ENCODE peak calls at places on chromosome 11, in eight cellular contexts. S is CD8-positive, alpha-beta T cell; C is left ventricle myocardium inferior; U is brain microvascular endothelial cell; O is AG04450; I is CD8-positive, alpha-beta memory T cell; F is mesenchymal stem cell; B is cardiac muscle cell. D is an unnamed sample.

GRCh38 chr11:86802146-86802545 is 1.8 kb downstream of the PRSS23 start:
- DNase-seq in C (no peak), S (no peak), O (no peak), B (no peak), F (no peak), I (no peak), U (no peak), D (peak; percentile 60)

GRCh38 chr11:13343931-13344717 is 66.5 kb downstream of the BMAL1 start:
- DNase-seq in S (peak; percentile 73), B (peak; percentile 83), I (peak; percentile 49), U (peak; percentile 62), C (no peak), O (peak; percentile 47), F (peak; percentile 79), D (peak; percentile 64)

GRCh38 chr11:92473736-92474135 is 249.1 kb downstream of the FAT3 start:
- DNase-seq in B (peak; percentile 1), O (no peak), C (no peak), F (no peak), U (peak; percentile 14), S (no peak), I (no peak), D (peak; percentile 79)

GRCh38 chr11:123238297-123238696 is 43.2 kb upstream of the CLMP start:
- DNase-seq in I (no peak), F (no peak), B (peak; percentile 94), C (peak; percentile 32), S (no peak), U (no peak), O (no peak), D (no peak)

GRCh38 chr11:69122642-69123431 is 32.9 kb upstream of the SMIM38 start:
- DNase-seq in B (peak; percentile 69), F (peak; percentile 59), O (peak; percentile 33), U (peak; percentile 58), S (peak; percentile 59), C (peak; percentile 71), I (peak; percentile 64), D (peak; percentile 85)

GRCh38 chr11:113554531-113554930 is 79.3 kb upstream of the DRD2 start:
- DNase-seq in I (no peak), B (no peak), U (no peak), O (no peak), S (no peak), F (no peak), C (no peak), D (no peak)

GRCh38 chr11:694563-695331 is at the start of gene DEAF1:
- DNase-seq in U (peak; percentile 95), F (peak; percentile 97), I (peak; percentile 99), S (peak; percentile 99), O (peak; percentile 97), C (peak; percentile 98), B (peak; percentile 99), D (peak; percentile 94)

GRCh38 chr11:113796663-113797259 is 17.2 kb downstream of the CLDN25 start:
- DNase-seq in B (peak; percentile 52), S (peak; percentile 18), O (no peak), I (no peak), C (no peak), U (peak; percentile 58), F (peak; percentile 58), D (peak; percentile 40)

GRCh38 chr11:10459029-10459970 is 4.2 kb downstream of the AMPD3 start:
- DNase-seq in I (peak; percentile 69), O (no peak), C (no peak), U (no peak), B (peak; percentile 11), F (peak; percentile 60), S (peak; percentile 67), D (no peak)

GRCh38 chr11:62445314-62445740 is 26.5 kb downstream of the SCGB1A1 start:
- DNase-seq in F (peak; percentile 32), U (no peak), O (peak; percentile 56), C (peak; percentile 38), S (no peak), B (peak; percentile 88), I (no peak), D (no peak)

GRCh38 chr11:62443390-62444201 is 24.8 kb downstream of the SCGB1A1 start:
- DNase-seq in S (no peak), U (no peak), O (no peak), B (peak; percentile 54), F (no peak), C (peak; percentile 31), I (no peak), D (no peak)

GRCh38 chr11:62444271-62444833 is 25.5 kb downstream of the SCGB1A1 start:
- DNase-seq in C (peak; percentile 62), F (no peak), S (peak; percentile 12), I (no peak), B (peak; percentile 78), O (peak; percentile 38), U (peak; percentile 57), D (no peak)

GRCh38 chr11:62446091-62446490 is 27.3 kb downstream of the SCGB1A1 start:
- DNase-seq in S (no peak), I (no peak), C (no peak), B (no peak), U (no peak), O (no peak), F (no peak), D (no peak)

DNA sequence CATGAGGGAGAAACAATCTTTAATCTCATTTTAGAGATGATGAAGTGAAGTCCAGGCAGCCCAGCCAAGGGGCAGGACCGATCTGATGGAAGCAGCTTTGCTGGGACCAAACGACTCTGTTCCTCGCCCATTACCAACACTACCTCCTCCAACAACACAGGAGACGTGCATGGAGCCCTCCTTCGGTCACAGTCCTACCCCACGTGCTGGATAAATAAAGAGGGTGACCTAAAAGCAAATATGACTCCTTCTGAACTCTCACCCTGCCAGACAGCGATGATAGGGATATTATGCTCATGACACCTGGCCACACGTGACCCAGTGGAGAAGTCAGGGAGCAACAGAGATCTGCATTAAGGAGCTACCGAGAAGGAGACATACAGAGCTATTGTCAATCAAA is 26.0 kb downstream of the SCGB1A1 start:
- DNase-seq in B (no peak), S (no peak), O (no peak), F (no peak), I (no peak), U (no peak), C (no peak), D (no peak)
- H3K27ac ChIP-seq in B (no peak overlapping the region), S (no peak overlapping the region), O (peak overlapping the region; percentile 87), F (peak overlapping the region; percentile 13), I (no peak overlapping the region), U (no peak overlapping the region), C (peak overlapping the region; percentile 77), D (no peak overlapping the region)

GRCh38 chr11:1747753-1748466 is 2.5 kb downstream of the IFITM10 start:
- DNase-seq in C (peak; percentile 33), F (no peak), I (no peak), B (no peak), U (no peak), S (no peak), O (no peak), D (peak; percentile 48)

GRCh38 chr11:1749787-1750351 is 526 bp downstream of the IFITM10 start:
- DNase-seq in S (no peak), F (peak; percentile 89), I (no peak), C (no peak), B (peak; percentile 81), U (peak; percentile 91), O (no peak), D (peak; percentile 92)

GRCh38 chr11:1749020-1749758 is 1.2 kb downstream of the IFITM10 start:
- DNase-seq in S (no peak), U (no peak), B (peak; percentile 50), F (peak; percentile 37), C (no peak), I (no peak), O (no peak), D (peak; percentile 44)

GRCh38 chr11:1746956-1747752 is 3.2 kb downstream of the IFITM10 start:
- DNase-seq in B (no peak), I (no peak), S (no peak), U (no peak), F (no peak), C (no peak), O (no peak), D (no peak)

DNA sequence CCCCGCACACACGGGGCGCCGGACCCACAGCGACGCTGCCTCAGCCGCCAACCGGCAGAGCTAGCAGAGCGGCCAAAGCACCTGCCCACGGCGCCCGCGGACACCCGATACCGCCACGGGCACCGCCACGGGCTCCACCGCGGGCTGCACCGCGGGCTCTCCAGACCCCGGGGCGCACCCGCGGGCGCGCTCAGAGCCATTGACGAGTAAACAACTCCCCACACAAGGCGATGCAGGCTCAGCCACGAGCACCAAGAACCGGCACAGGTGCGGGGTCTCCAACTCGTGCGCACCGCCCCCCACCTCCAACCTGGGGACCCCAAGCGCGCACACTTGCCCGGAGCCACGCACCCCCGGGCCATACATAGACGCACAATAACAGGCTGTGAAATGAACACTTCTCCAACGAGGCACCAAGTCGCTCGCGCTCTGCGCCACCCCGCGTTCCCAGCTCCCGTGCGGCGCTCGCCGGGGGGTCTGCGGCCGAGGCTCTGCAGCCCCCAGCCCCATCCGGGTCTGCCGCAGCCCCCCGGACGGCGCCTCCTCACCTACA is 1.9 kb downstream of the IFITM10 start:
- DNase-seq in C (no peak), F (no peak), I (no peak), U (no peak), B (no peak), S (no peak), O (no peak), D (peak; percentile 44)
- H3K27ac ChIP-seq in C (peak overlapping the region; percentile 40), F (no peak overlapping the region), I (no peak overlapping the region), U (no peak overlapping the region), B (no peak overlapping the region), S (no peak overlapping the region), O (no peak overlapping the region), D (peak overlapping the region; percentile 32)

DNA sequence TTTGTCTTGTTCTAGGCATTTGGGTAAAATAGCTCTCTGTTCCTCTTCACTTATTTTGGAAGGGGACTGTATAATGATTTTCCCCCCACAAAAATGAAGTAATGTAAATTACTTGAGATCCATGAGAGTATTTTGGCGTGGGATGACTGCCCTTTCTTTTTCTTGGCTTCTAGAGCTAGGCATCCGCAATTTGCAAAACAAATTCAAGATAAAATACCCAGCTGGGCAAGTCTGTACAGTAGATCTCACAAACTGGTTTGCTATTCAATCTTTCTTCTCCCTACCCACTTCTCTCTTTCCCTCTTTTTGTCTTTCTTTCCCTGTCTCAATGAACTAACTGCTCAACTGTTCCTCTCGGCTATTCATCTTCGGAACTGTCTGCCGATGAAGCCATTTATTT is 75.7 kb upstream of the MTMR2 start:
- DNase-seq in B (peak; percentile 26), C (no peak), I (no peak), U (no peak), O (no peak), F (no peak), S (no peak), D (no peak)
- H3K27ac ChIP-seq in B (no peak overlapping the region), C (peak overlapping the region; percentile 70), I (no peak overlapping the region), U (no peak overlapping the region), O (no peak overlapping the region), F (no peak overlapping the region), S (no peak overlapping the region), D (peak overlapping the region; percentile 16)

GRCh38 chr11:11672764-11673163 is 51.0 kb upstream of the GALNT18 start:
- DNase-seq in C (no peak), B (peak; percentile 35), U (no peak), F (no peak), S (no peak), O (no peak), I (no peak), D (no peak)

GRCh38 chr11:11672101-11672500 is 50.3 kb upstream of the GALNT18 start:
- DNase-seq in S (no peak), O (no peak), F (no peak), I (no peak), U (no peak), C (no peak), B (no peak), D (no peak)

GRCh38 chr11:11668781-11669180 is 47.0 kb upstream of the GALNT18 start:
- DNase-seq in F (no peak), O (no peak), S (no peak), C (no peak), U (no peak), B (no peak), I (no peak), D (no peak)

GRCh38 chr11:11669447-11669846 is 47.6 kb upstream of the GALNT18 start:
- DNase-seq in O (no peak), F (no peak), B (no peak), S (no peak), C (no peak), U (no peak), I (no peak), D (no peak)

GRCh38 chr11:11670582-11670981 is 48.8 kb upstream of the GALNT18 start:
- DNase-seq in I (no peak), C (no peak), O (no peak), S (no peak), F (no peak), B (no peak), U (no peak), D (no peak)
- H3K27ac ChIP-seq in I (no peak overlapping the region), C (no peak overlapping the region), O (no peak overlapping the region), S (no peak overlapping the region), F (no peak overlapping the region), B (no peak overlapping the region), U (no peak overlapping the region), D (no peak overlapping the region)

D was measured in mammary epithelial cell.